ENCODE peak calls at places on chromosomes 13 and 19, in five cellular contexts. One of them, this sample, is unnamed.

GRCh38 chr13:73717632-73718031 is 416.6 kb downstream of the KLF12 start:
- DNase-seq in breast epithelium: no peak
- DNase-seq in heart right ventricle: no peak
- DNase-seq in mammary epithelial cell: peak
- DNase-seq in right cardiac atrium: no peak
- DNase-seq in this sample: no peak

GRCh38 chr13:60520902-60521563 is 124.0 kb downstream of the TDRD3 start:
- DNase-seq in breast epithelium: no peak
- DNase-seq in heart right ventricle: no peak
- DNase-seq in mammary epithelial cell: no peak
- DNase-seq in right cardiac atrium: no peak
- DNase-seq in this sample: no peak

GRCh38 chr19:10921909-10922637 is 6.4 kb downstream of the YIPF2 start:
- DNase-seq in breast epithelium: no peak
- DNase-seq in heart right ventricle: no peak
- DNase-seq in mammary epithelial cell: no peak
- DNase-seq in right cardiac atrium: no peak
- DNase-seq in this sample: no peak

GRCh38 chr13:30864352-30865130 is 41.5 kb upstream of the MEDAG start:
- DNase-seq in breast epithelium: no peak
- DNase-seq in heart right ventricle: no peak
- DNase-seq in mammary epithelial cell: peak
- DNase-seq in right cardiac atrium: no peak
- DNase-seq in this sample: no peak

GRCh38 chr19:49469828-49470614 is 4.0 kb upstream of the FLT3LG start:
- DNase-seq in breast epithelium: no peak
- DNase-seq in heart right ventricle: no peak
- DNase-seq in mammary epithelial cell: no peak
- DNase-seq in right cardiac atrium: no peak
- DNase-seq in this sample: no peak

GRCh38 chr19:43316591-43317319 is 36.7 kb upstream of the CD177 start:
- DNase-seq in breast epithelium: no peak
- DNase-seq in heart right ventricle: no peak
- DNase-seq in mammary epithelial cell: no peak
- DNase-seq in right cardiac atrium: no peak
- DNase-seq in this sample: peak

GRCh38 chr13:48640767-48641166 is 13.0 kb upstream of the CYSLTR2 start:
- DNase-seq in breast epithelium: no peak
- DNase-seq in heart right ventricle: no peak
- DNase-seq in mammary epithelial cell: no peak
- DNase-seq in right cardiac atrium: no peak
- DNase-seq in this sample: no peak

GRCh38 chr13:26280295-26280694 is 26.4 kb downstream of the CDK8 start:
- DNase-seq in breast epithelium: no peak
- DNase-seq in heart right ventricle: no peak
- DNase-seq in mammary epithelial cell: peak
- DNase-seq in right cardiac atrium: no peak
- DNase-seq in this sample: peak

GRCh38 chr13:45674908-45675307 is 27.2 kb upstream of the CBY2 start:
- DNase-seq in breast epithelium: peak
- DNase-seq in heart right ventricle: no peak
- DNase-seq in mammary epithelial cell: peak
- DNase-seq in right cardiac atrium: no peak
- DNase-seq in this sample: peak

GRCh38 chr13:27556109-27556508 is 64.2 kb downstream of the LNX2 start:
- DNase-seq in breast epithelium: no peak
- DNase-seq in heart right ventricle: peak
- DNase-seq in mammary epithelial cell: peak
- DNase-seq in right cardiac atrium: no peak
- DNase-seq in this sample: no peak

GRCh38 chr19:38538793-38539528 is 78.8 kb downstream of the MAP4K1 start:
- DNase-seq in breast epithelium: no peak
- DNase-seq in heart right ventricle: no peak
- DNase-seq in mammary epithelial cell: peak
- DNase-seq in right cardiac atrium: no peak
- DNase-seq in this sample: no peak

GRCh38 chr19:38551450-38551813 is 66.3 kb downstream of the MAP4K1 start:
- DNase-seq in breast epithelium: no peak
- DNase-seq in heart right ventricle: no peak
- DNase-seq in mammary epithelial cell: no peak
- DNase-seq in right cardiac atrium: no peak
- DNase-seq in this sample: no peak

GRCh38 chr13:52638929-52639328 is 3.3 kb upstream of the HNRNPA1L2 start:
- DNase-seq in breast epithelium: no peak
- DNase-seq in heart right ventricle: no peak
- DNase-seq in mammary epithelial cell: no peak
- DNase-seq in right cardiac atrium: no peak
- DNase-seq in this sample: no peak

GRCh38 chr13:37797606-37798005 is 72.0 kb downstream of the TRPC4 start:
- DNase-seq in breast epithelium: no peak
- DNase-seq in heart right ventricle: no peak
- DNase-seq in mammary epithelial cell: no peak
- DNase-seq in right cardiac atrium: no peak
- DNase-seq in this sample: no peak

DNA sequence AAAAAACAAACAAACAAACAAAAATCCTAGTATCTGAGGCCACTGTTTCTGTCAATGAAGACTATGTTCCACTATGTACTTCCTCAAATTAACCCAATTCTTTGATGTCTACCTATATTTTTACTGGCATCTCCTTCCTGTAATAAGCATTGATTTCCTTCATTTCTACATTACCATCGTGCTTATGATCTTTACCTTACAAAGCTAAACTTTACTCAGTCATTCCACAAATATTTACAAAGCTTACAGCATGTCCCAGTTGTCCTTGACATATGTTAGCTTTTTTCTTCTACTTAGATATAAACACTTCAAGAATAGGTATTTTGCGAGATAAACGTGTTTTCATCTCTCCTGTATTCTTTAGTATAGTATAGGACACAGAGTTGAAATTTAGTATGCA is 1090.9 kb downstream of the PCDH9 start:
- DNase-seq in breast epithelium: no peak
- DNase-seq in heart right ventricle: no peak
- DNase-seq in mammary epithelial cell: no peak
- DNase-seq in right cardiac atrium: no peak
- DNase-seq in this sample: no peak
- H3K27ac ChIP-seq in breast epithelium: no peak
- H3K27ac ChIP-seq in heart right ventricle: no peak
- H3K27ac ChIP-seq in mammary epithelial cell: no peak
- H3K27ac ChIP-seq in right cardiac atrium: no peak
- H3K27ac ChIP-seq in this sample: no peak

DNA sequence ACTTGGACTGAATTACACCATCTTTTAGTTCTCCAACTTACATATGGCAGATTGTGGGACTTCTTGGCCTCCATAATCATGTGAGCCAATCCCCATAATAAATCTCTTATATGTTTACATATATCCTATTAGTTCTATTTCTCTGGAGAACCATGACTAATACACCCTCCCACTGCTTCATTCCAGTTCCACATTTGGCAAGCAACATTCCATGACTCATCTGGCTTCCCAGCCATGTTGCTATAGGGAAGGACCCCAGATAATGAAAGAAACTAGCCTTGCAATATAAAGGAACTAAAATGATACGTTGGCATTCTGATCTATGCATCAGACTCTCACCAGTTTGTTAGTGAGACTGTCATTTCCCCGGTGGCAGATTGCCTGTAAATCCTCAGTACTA is 10.9 kb upstream of the ACOD1 start:
- DNase-seq in breast epithelium: no peak
- DNase-seq in heart right ventricle: no peak
- DNase-seq in mammary epithelial cell: peak
- DNase-seq in right cardiac atrium: no peak
- DNase-seq in this sample: peak
- H3K27ac ChIP-seq in breast epithelium: no peak
- H3K27ac ChIP-seq in heart right ventricle: no peak
- H3K27ac ChIP-seq in mammary epithelial cell: peak
- H3K27ac ChIP-seq in right cardiac atrium: no peak
- H3K27ac ChIP-seq in this sample: peak

GRCh38 chr19:2333807-2334211 is 5.3 kb downstream of the SPPL2B start:
- DNase-seq in breast epithelium: no peak
- DNase-seq in heart right ventricle: no peak
- DNase-seq in mammary epithelial cell: no peak
- DNase-seq in right cardiac atrium: no peak
- DNase-seq in this sample: no peak

GRCh38 chr19:2332341-2333026 is 4.0 kb downstream of the SPPL2B start:
- DNase-seq in breast epithelium: no peak
- DNase-seq in heart right ventricle: no peak
- DNase-seq in mammary epithelial cell: no peak
- DNase-seq in right cardiac atrium: no peak
- DNase-seq in this sample: no peak

GRCh38 chr19:2331601-2332246 is 3.2 kb downstream of the SPPL2B start:
- DNase-seq in breast epithelium: no peak
- DNase-seq in heart right ventricle: no peak
- DNase-seq in mammary epithelial cell: no peak
- DNase-seq in right cardiac atrium: no peak
- DNase-seq in this sample: no peak

GRCh38 chr19:2334426-2334825 is 5.9 kb downstream of the SPPL2B start:
- DNase-seq in breast epithelium: no peak
- DNase-seq in heart right ventricle: no peak
- DNase-seq in mammary epithelial cell: no peak
- DNase-seq in right cardiac atrium: no peak
- DNase-seq in this sample: no peak

GRCh38 chr19:2333027-2333806 is 4.7 kb downstream of the SPPL2B start:
- DNase-seq in breast epithelium: no peak
- DNase-seq in heart right ventricle: no peak
- DNase-seq in mammary epithelial cell: no peak
- DNase-seq in right cardiac atrium: no peak
- DNase-seq in this sample: no peak
- H3K27ac ChIP-seq in breast epithelium: peak
- H3K27ac ChIP-seq in heart right ventricle: no peak
- H3K27ac ChIP-seq in mammary epithelial cell: no peak
- H3K27ac ChIP-seq in right cardiac atrium: no peak
- H3K27ac ChIP-seq in this sample: peak

DNA sequence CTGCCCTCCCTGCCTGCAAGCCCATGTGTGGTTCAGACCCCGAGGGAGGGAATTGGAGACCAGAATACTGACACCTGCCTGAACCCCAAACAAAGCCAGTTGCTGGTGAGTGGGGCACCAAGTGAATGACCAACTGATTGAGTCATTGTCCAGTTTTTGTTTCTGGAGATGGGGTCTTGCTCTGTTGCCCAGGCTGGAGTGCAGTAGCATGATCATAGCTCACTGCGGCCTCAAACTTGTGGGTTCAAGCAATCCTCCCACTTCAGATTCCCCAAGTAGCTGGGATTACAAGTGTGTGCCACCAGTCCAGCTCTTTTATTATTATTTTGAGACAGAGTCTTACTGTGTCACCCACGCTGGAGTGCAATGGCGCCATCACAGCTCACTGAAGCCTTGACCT is 4.0 kb downstream of the CCL25 start:
- DNase-seq in breast epithelium: no peak
- DNase-seq in heart right ventricle: no peak
- DNase-seq in mammary epithelial cell: no peak
- DNase-seq in right cardiac atrium: no peak
- DNase-seq in this sample: no peak
- H3K27ac ChIP-seq in breast epithelium: no peak
- H3K27ac ChIP-seq in heart right ventricle: no peak
- H3K27ac ChIP-seq in mammary epithelial cell: no peak
- H3K27ac ChIP-seq in right cardiac atrium: no peak
- H3K27ac ChIP-seq in this sample: no peak

DNA sequence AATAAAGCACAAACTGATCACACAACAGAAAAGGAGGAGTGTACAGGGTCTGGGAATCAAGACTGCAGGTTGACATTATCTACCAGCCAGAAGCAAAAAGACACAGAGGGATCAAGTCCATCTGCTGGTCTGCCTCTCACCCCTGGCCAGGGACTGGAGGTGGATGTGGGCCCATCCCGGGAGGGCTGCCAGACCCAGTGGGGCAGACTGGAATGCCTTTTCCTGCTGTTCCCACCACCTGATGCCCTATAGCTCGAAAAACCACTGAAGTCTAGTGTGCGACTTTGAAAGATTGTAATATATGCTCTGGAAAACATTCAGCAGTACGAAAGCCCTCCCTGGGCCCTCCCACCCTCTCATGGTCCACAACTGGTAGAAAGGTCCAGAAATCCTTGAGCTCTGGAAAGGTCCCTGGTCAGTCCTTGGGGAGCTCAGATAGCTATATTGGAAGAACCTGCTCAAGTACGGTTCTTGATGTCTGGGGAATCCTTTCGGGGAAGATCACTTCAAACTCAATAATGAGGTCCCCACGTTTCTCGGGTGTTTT is 2.6 kb downstream of the DNAJB1 start:
- DNase-seq in breast epithelium: no peak
- DNase-seq in heart right ventricle: no peak
- DNase-seq in mammary epithelial cell: no peak
- DNase-seq in right cardiac atrium: no peak
- DNase-seq in this sample: no peak
- H3K27ac ChIP-seq in breast epithelium: peak
- H3K27ac ChIP-seq in heart right ventricle: peak
- H3K27ac ChIP-seq in mammary epithelial cell: peak
- H3K27ac ChIP-seq in right cardiac atrium: no peak
- H3K27ac ChIP-seq in this sample: peak

GRCh38 chr19:2634228-2634951 is 68.1 kb downstream of the GNG7 start:
- DNase-seq in breast epithelium: no peak
- DNase-seq in heart right ventricle: no peak
- DNase-seq in mammary epithelial cell: no peak
- DNase-seq in right cardiac atrium: peak
- DNase-seq in this sample: no peak
- H3K27ac ChIP-seq in breast epithelium: no peak
- H3K27ac ChIP-seq in heart right ventricle: peak
- H3K27ac ChIP-seq in mammary epithelial cell: no peak
- H3K27ac ChIP-seq in right cardiac atrium: peak
- H3K27ac ChIP-seq in this sample: peak

DNA sequence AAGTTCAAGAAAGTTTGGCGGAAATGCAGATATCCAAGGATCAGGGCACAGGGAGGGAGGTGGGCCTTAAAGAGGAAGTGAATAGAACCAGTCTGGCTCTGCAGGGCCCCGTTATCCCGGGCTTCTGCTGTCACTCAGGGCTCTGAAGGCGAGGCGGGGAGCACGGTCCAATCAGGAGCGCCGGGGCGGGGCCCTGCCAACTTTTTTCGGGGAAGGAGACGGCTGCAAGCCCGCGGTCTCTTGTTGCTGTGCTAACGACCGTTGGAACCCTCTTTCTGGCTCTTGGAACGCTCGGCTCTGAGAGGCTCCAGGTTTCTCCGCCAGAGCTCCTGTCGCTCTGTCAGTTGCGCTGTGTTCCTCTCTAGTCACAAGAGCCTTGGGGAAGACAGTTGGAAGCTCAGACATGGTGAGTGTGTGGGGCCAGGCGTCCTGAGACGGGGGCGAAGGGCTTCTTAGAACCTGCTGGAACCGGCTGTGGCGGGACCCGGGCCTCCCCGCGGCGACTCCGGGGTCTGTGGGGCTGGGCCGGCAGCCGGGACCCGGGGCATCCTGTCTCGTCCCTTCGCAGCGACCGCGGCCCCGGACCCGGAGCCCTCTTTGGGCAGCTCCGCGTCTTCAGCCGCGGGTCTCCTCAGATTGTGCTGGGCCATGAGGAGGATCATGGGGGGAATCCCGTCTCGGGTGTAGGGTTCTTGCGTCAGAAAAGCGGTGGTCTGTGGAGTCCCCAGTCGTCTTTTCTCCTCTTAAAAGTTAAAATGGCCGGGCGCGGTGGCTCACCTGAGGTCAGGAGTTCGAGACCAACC is 27.7 kb downstream of the ZNF844 start:
- DNase-seq in breast epithelium: peak
- DNase-seq in heart right ventricle: peak
- DNase-seq in mammary epithelial cell: peak
- DNase-seq in right cardiac atrium: peak
- DNase-seq in this sample: peak
- H3K27ac ChIP-seq in breast epithelium: peak
- H3K27ac ChIP-seq in heart right ventricle: peak
- H3K27ac ChIP-seq in mammary epithelial cell: no peak
- H3K27ac ChIP-seq in right cardiac atrium: peak
- H3K27ac ChIP-seq in this sample: no peak

This sample was measured in RWPE1.